ENCODE peak calls at places on chromosome 13, in nine cellular contexts. One of them, this sample, is unnamed. For H3K36me3, the result is how much of the 10 kb centered on the place peaks cover.

GRCh38 chr13:68323106-68323505 is 1093.0 kb upstream of the PCDH9 start:
- DNase-seq in breast epithelium: no peak
- DNase-seq in Peyer's patch: no peak
- DNase-seq in body of pancreas: no peak
- DNase-seq in ovary: no peak
- DNase-seq in thyroid gland: no peak
- DNase-seq in spleen: no peak
- DNase-seq in testis: no peak
- DNase-seq in heart left ventricle: no peak
- DNase-seq in this sample: no peak

GRCh38 chr13:43122706-43123268 is 99.4 kb downstream of the DNAJC15 start:
- DNase-seq in thyroid gland: no peak
- DNase-seq in breast epithelium: no peak
- DNase-seq in body of pancreas: no peak
- DNase-seq in spleen: no peak
- DNase-seq in ovary: no peak
- DNase-seq in Peyer's patch: no peak
- DNase-seq in testis: no peak
- DNase-seq in heart left ventricle: no peak
- DNase-seq in this sample: no peak

GRCh38 chr13:42906257-42906656 is 85.8 kb downstream of the EPSTI1 start:
- DNase-seq in heart left ventricle: no peak
- DNase-seq in Peyer's patch: no peak
- DNase-seq in testis: no peak
- DNase-seq in spleen: no peak
- DNase-seq in ovary: no peak
- DNase-seq in breast epithelium: no peak
- DNase-seq in body of pancreas: no peak
- DNase-seq in thyroid gland: peak
- DNase-seq in this sample: no peak

GRCh38 chr13:97235549-97236206 is 13.5 kb downstream of the MBNL2 start:
- DNase-seq in body of pancreas: peak
- DNase-seq in spleen: no peak
- DNase-seq in heart left ventricle: peak
- DNase-seq in thyroid gland: no peak
- DNase-seq in ovary: no peak
- DNase-seq in testis: no peak
- DNase-seq in breast epithelium: no peak
- DNase-seq in Peyer's patch: no peak
- DNase-seq in this sample: no peak

GRCh38 chr13:75968103-75968838 is 332.1 kb downstream of the LMO7 start:
- DNase-seq in ovary: no peak
- DNase-seq in breast epithelium: no peak
- DNase-seq in testis: no peak
- DNase-seq in Peyer's patch: no peak
- DNase-seq in body of pancreas: no peak
- DNase-seq in spleen: no peak
- DNase-seq in heart left ventricle: no peak
- DNase-seq in thyroid gland: no peak
- DNase-seq in this sample: no peak

GRCh38 chr13:108006619-108007018 is 208.7 kb downstream of the LIG4 start:
- DNase-seq in heart left ventricle: no peak
- DNase-seq in testis: no peak
- DNase-seq in breast epithelium: no peak
- DNase-seq in thyroid gland: no peak
- DNase-seq in ovary: no peak
- DNase-seq in body of pancreas: no peak
- DNase-seq in spleen: no peak
- DNase-seq in Peyer's patch: no peak
- DNase-seq in this sample: no peak

GRCh38 chr13:100040196-100040595 is 48.7 kb upstream of the PCCA start:
- DNase-seq in ovary: no peak
- DNase-seq in body of pancreas: no peak
- DNase-seq in testis: no peak
- DNase-seq in spleen: no peak
- DNase-seq in thyroid gland: no peak
- DNase-seq in breast epithelium: no peak
- DNase-seq in Peyer's patch: no peak
- DNase-seq in heart left ventricle: no peak
- DNase-seq in this sample: no peak

GRCh38 chr13:94389544-94390351 is 89.7 kb downstream of the DCT start:
- DNase-seq in breast epithelium: no peak
- DNase-seq in testis: no peak
- DNase-seq in spleen: no peak
- DNase-seq in heart left ventricle: no peak
- DNase-seq in Peyer's patch: no peak
- DNase-seq in ovary: no peak
- DNase-seq in thyroid gland: no peak
- DNase-seq in body of pancreas: no peak
- DNase-seq in this sample: no peak

GRCh38 chr13:107133950-107134349 is 566.0 kb upstream of the ARGLU1 start:
- DNase-seq in breast epithelium: no peak
- DNase-seq in spleen: no peak
- DNase-seq in body of pancreas: no peak
- DNase-seq in thyroid gland: no peak
- DNase-seq in testis: no peak
- DNase-seq in Peyer's patch: no peak
- DNase-seq in heart left ventricle: no peak
- DNase-seq in ovary: no peak
- DNase-seq in this sample: no peak

GRCh38 chr13:27309967-27310598 is 39.5 kb downstream of the RASL11A start:
- DNase-seq in thyroid gland: no peak
- DNase-seq in heart left ventricle: no peak
- DNase-seq in body of pancreas: no peak
- DNase-seq in breast epithelium: no peak
- DNase-seq in ovary: no peak
- DNase-seq in testis: no peak
- DNase-seq in Peyer's patch: no peak
- DNase-seq in spleen: no peak
- DNase-seq in this sample: no peak

GRCh38 chr13:82800391-82800790 is 1081.9 kb downstream of the SLITRK1 start:
- DNase-seq in Peyer's patch: no peak
- DNase-seq in body of pancreas: no peak
- DNase-seq in spleen: no peak
- DNase-seq in breast epithelium: no peak
- DNase-seq in ovary: no peak
- DNase-seq in thyroid gland: no peak
- DNase-seq in heart left ventricle: no peak
- DNase-seq in testis: no peak
- DNase-seq in this sample: no peak

GRCh38 chr13:94816256-94816655 is 103.9 kb upstream of the SOX21 start:
- DNase-seq in ovary: no peak
- DNase-seq in spleen: no peak
- DNase-seq in heart left ventricle: no peak
- DNase-seq in thyroid gland: no peak
- DNase-seq in body of pancreas: no peak
- DNase-seq in Peyer's patch: no peak
- DNase-seq in breast epithelium: no peak
- DNase-seq in testis: no peak
- DNase-seq in this sample: no peak

GRCh38 chr13:100545684-100546061 is 42.9 kb downstream of the GGACT start:
- DNase-seq in body of pancreas: no peak
- DNase-seq in breast epithelium: no peak
- DNase-seq in testis: no peak
- DNase-seq in ovary: no peak
- DNase-seq in spleen: no peak
- DNase-seq in Peyer's patch: no peak
- DNase-seq in thyroid gland: no peak
- DNase-seq in heart left ventricle: no peak
- DNase-seq in this sample: no peak

GRCh38 chr13:34647379-34647778 is 294.7 kb upstream of the NBEA start:
- DNase-seq in Peyer's patch: no peak
- DNase-seq in body of pancreas: no peak
- DNase-seq in testis: no peak
- DNase-seq in thyroid gland: no peak
- DNase-seq in ovary: no peak
- DNase-seq in spleen: no peak
- DNase-seq in breast epithelium: no peak
- DNase-seq in heart left ventricle: no peak
- DNase-seq in this sample: no peak

GRCh38 chr13:73223372-73223781 is 164.6 kb downstream of the KLF5 start:
- DNase-seq in Peyer's patch: no peak
- DNase-seq in body of pancreas: no peak
- DNase-seq in heart left ventricle: no peak
- DNase-seq in thyroid gland: no peak
- DNase-seq in breast epithelium: no peak
- DNase-seq in ovary: no peak
- DNase-seq in testis: no peak
- DNase-seq in spleen: no peak
- DNase-seq in this sample: no peak

GRCh38 chr13:52159159-52159982 is at the start of gene NEK3:
- DNase-seq in thyroid gland: peak
- DNase-seq in heart left ventricle: peak
- DNase-seq in testis: peak
- DNase-seq in body of pancreas: peak
- DNase-seq in Peyer's patch: peak
- DNase-seq in ovary: peak
- DNase-seq in breast epithelium: peak
- DNase-seq in spleen: peak
- DNase-seq in this sample: peak
- TF ChIP-seq POLR2A in thyroid gland: peak
- TF ChIP-seq POLR2A in heart left ventricle: peak
- TF ChIP-seq POLR2A in testis: no peak
- TF ChIP-seq POLR2A in body of pancreas: peak
- TF ChIP-seq POLR2A in Peyer's patch: peak
- TF ChIP-seq POLR2A in ovary: no peak
- TF ChIP-seq POLR2A in breast epithelium: no peak
- TF ChIP-seq POLR2A in spleen: no peak
- TF ChIP-seq POLR2A in this sample: no peak

DNA sequence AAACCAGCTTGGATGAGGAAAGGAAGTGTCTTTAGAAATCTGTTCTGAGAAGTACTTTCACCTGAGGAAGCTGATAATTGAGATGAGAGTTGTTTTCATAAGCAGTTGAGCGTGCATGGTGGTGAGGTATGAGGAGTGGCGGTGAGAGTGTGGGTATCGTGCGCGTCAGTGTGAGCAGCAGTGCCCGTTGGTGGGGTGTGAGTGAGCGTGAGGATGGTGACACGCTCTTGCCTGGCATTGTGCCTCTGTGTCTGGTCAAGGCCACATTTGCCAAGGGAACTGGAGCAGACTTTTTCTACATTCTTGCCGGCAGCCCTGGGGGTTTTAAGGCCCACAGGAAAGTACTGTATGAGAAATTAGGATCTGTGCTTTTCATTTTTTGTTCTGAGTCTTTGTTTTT is 36.5 kb upstream of the TEX29 start:
- DNase-seq in heart left ventricle: no peak
- DNase-seq in Peyer's patch: no peak
- DNase-seq in body of pancreas: peak
- DNase-seq in ovary: no peak
- DNase-seq in spleen: no peak
- DNase-seq in testis: peak
- DNase-seq in breast epithelium: no peak
- DNase-seq in thyroid gland: no peak
- DNase-seq in this sample: no peak
- H3K36me3 ChIP-seq in heart left ventricle: under half
- H3K36me3 ChIP-seq in Peyer's patch: under half
- H3K36me3 ChIP-seq in body of pancreas: under half
- H3K36me3 ChIP-seq in ovary: under half
- H3K36me3 ChIP-seq in spleen: half or more
- H3K36me3 ChIP-seq in testis: under half
- H3K36me3 ChIP-seq in breast epithelium: under half
- H3K36me3 ChIP-seq in thyroid gland: half or more
- H3K36me3 ChIP-seq in this sample: under half

DNA sequence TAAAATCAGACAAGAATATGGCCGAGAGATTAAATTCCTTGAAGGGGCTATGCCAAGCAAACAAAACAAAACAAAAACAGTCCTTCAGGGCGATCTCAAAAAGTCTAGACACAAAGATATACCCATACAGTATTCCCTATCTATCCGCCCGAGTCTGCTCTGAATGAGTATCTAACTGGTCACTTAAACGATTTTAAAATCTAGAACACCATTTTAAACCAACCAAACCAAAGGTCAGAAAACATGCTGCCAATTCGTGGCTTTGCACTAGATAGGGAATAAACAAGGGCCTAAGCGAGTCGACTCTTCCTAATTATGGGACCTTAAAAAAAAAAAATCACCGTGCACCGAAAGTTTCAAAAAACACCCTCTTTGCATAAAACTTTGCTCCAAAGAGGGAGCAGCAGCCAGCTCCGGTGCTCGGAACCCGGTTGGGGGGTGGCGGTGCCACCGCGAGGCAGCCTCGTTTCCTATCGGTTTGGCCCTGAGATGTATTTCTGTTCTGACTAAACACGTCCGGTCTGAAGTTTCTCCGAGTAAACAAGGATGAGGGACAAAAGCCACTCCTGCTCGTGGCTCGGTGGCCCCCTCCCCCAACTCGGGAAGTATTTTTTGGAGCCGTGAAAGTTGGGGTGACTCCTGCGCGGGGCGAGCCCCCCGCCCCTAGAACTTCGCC is 1.8 kb downstream of the HMGB1 start:
- DNase-seq in spleen: peak
- DNase-seq in testis: peak
- DNase-seq in heart left ventricle: no peak
- DNase-seq in breast epithelium: peak
- DNase-seq in Peyer's patch: peak
- DNase-seq in thyroid gland: peak
- DNase-seq in body of pancreas: peak
- DNase-seq in ovary: no peak
- DNase-seq in this sample: peak
- TF ChIP-seq POLR2A in spleen: no peak
- TF ChIP-seq POLR2A in testis: no peak
- TF ChIP-seq POLR2A in heart left ventricle: no peak
- TF ChIP-seq POLR2A in breast epithelium: no peak
- TF ChIP-seq POLR2A in Peyer's patch: peak
- TF ChIP-seq POLR2A in thyroid gland: no peak
- TF ChIP-seq POLR2A in body of pancreas: peak
- TF ChIP-seq POLR2A in ovary: no peak
- TF ChIP-seq POLR2A in this sample: no peak

GRCh38 chr13:113322043-113322461 is 25.0 kb downstream of the LAMP1 start:
- DNase-seq in spleen: no peak
- DNase-seq in breast epithelium: no peak
- DNase-seq in heart left ventricle: no peak
- DNase-seq in body of pancreas: no peak
- DNase-seq in thyroid gland: no peak
- DNase-seq in Peyer's patch: no peak
- DNase-seq in ovary: no peak
- DNase-seq in testis: peak
- DNase-seq in this sample: no peak
- H3K36me3 ChIP-seq in spleen: half or more
- H3K36me3 ChIP-seq in breast epithelium: under half
- H3K36me3 ChIP-seq in heart left ventricle: under half
- H3K36me3 ChIP-seq in body of pancreas: under half
- H3K36me3 ChIP-seq in thyroid gland: half or more
- H3K36me3 ChIP-seq in Peyer's patch: under half
- H3K36me3 ChIP-seq in ovary: under half
- H3K36me3 ChIP-seq in testis: under half
- H3K36me3 ChIP-seq in this sample: under half

DNA sequence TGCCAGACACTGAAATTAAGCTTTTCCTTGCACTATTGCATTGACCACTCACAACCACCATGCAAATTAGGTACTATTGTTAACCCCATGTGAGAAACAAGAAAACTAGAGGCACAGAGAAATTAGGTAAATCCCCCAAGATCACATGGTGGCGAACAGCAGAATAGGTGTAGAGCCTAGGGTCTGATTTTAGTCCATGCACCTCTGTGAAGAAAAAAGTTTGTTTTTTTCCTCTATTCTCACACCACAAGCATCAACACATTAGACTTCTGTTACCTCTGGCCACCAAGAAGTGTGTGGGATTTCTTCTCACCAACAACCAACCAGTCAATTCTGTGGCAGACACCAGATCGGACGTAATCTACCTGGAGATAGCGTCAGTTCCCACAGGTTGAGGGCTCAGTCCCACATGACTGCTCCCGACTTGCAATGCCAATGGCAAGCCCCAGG is 391.9 kb downstream of the COG6 start:
- DNase-seq in ovary: no peak
- DNase-seq in body of pancreas: no peak
- DNase-seq in heart left ventricle: no peak
- DNase-seq in Peyer's patch: no peak
- DNase-seq in testis: no peak
- DNase-seq in thyroid gland: no peak
- DNase-seq in spleen: no peak
- DNase-seq in breast epithelium: no peak
- DNase-seq in this sample: no peak
- TF ChIP-seq POLR2A in ovary: no peak
- TF ChIP-seq POLR2A in body of pancreas: no peak
- TF ChIP-seq POLR2A in heart left ventricle: no peak
- TF ChIP-seq POLR2A in Peyer's patch: no peak
- TF ChIP-seq POLR2A in testis: no peak
- TF ChIP-seq POLR2A in thyroid gland: no peak
- TF ChIP-seq POLR2A in spleen: no peak
- TF ChIP-seq POLR2A in breast epithelium: no peak
- TF ChIP-seq POLR2A in this sample: no peak